ENCODE peak calls at places on chromosomes 5 and 9, in six cellular contexts. B, V, R, Z, X and L are unnamed samples.

GRCh38 chr9:137176302-137177182 is 4.7 kb upstream of the TMEM210 start:
- DNase-seq in B (no peak), V (peak), R (no peak), Z (no peak), X (no peak), L (no peak)

GRCh38 chr5:16964821-16965220 is 28.7 kb upstream of the MYO10 start:
- DNase-seq in B (no peak), V (no peak), R (no peak), Z (peak), X (no peak), L (no peak)

GRCh38 chr9:132794730-132795380 is 83.2 kb downstream of the AK8 start:
- DNase-seq in B (no peak), V (peak), R (no peak), Z (no peak), X (no peak), L (no peak)

GRCh38 chr5:170603578-170604565 is 100.1 kb downstream of the KCNIP1 start:
- DNase-seq in B (peak), V (peak), R (no peak), Z (peak), X (peak), L (no peak)

GRCh38 chr9:124792976-124793594 is 16.2 kb downstream of the OLFML2A start:
- DNase-seq in B (no peak), V (no peak), R (no peak), Z (no peak), X (no peak), L (no peak)

GRCh38 chr5:154461531-154461930 is 15.7 kb downstream of the SAP30L start:
- DNase-seq in B (no peak), V (peak), R (no peak), Z (no peak), X (no peak), L (no peak)

GRCh38 chr5:10625700-10626472 is 62.0 kb downstream of the ANKRD33B start:
- DNase-seq in B (peak), V (no peak), R (no peak), Z (no peak), X (no peak), L (no peak)

GRCh38 chr5:174693697-174694400 is 30.5 kb upstream of the MSX2 start:
- DNase-seq in B (no peak), V (peak), R (peak), Z (no peak), X (no peak), L (no peak)

GRCh38 chr5:76862986-76863385 is 13.2 kb downstream of the S100Z start:
- DNase-seq in B (no peak), V (no peak), R (no peak), Z (no peak), X (no peak), L (no peak)

DNA sequence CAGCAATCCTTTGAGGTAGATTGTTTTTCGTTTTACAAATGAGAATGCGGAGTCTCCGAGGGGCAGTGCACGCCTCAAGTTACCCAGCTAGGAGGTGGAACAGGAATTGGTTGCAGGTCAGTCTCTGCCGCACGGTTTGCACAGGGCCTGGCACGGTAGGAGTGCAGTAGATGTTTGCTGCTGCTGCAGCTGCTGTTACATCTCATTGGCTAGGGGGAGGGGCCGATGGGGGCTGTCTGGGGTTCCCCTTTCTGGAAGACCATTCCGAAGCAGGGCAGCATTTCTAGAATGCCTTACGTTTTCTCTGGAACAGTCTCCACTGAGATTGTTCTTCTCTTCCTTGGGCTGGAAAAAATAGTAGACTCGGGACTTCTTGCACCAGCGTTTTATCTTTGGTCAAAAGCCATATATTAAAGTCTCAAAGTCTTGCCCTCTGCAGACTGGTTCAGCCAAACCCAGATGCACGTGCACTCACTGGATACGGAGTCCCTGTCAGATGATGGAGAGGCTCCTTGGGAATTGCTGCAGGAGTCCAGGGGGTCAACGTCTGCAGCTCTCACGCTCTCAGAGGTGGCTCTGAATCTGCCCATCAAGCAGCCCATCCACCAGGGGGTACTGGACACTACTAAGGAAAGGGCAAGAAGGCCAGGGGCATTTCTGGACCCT is 1.2 kb downstream of the USP20 start:
- DNase-seq in B (no peak), V (peak), R (no peak), Z (no peak), X (no peak), L (no peak)
- TF ChIP-seq POLR2AphosphoS5 in B (peak), V (no peak), R (no peak), Z (no peak), X (no peak), L (no peak)

GRCh38 chr9:111190352-111190751 is 139.7 kb downstream of the OR2K2 start:
- DNase-seq in B (no peak), V (no peak), R (no peak), Z (no peak), X (no peak), L (no peak)
- H3K27ac ChIP-seq in B (no peak), V (no peak), R (no peak), Z (no peak), X (no peak), L (no peak)

DNA sequence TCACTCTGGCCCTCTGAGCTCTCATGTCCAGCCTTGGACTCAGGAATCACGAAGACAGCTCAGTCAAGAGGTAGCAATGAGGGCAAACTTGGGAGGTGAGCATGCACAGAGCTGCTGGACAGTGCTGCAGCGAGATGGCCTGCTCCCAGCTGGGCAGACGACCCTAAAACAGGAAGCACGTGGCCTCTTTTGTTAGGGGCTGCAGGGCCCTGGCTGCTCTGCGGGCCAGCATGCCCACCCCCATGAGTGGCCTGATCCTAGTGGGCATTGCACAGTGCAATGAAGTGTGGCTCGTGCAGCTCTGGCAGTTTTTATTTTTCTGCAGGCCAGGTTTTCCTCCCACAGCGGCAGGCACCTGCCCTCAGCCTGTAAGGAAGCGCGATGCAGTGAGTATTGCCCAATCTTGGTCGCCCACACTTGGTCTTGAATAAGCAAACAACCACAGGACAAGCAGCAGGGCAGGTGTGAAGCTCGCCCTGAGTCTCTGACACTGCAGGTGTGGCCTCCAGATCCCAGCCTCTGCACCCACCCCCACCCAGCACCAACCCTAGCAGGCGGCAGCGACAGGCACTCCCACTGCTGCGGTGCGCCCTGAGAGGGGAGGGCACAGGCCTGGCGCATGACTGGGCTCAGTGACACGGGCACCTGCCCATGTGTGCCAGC is 60.8 kb downstream of the SEMA4D start:
- DNase-seq in B (peak), V (no peak), R (peak), Z (no peak), X (no peak), L (no peak)
- TF ChIP-seq POLR2AphosphoS5 in B (peak), V (no peak), R (no peak), Z (no peak), X (no peak), L (no peak)

DNA sequence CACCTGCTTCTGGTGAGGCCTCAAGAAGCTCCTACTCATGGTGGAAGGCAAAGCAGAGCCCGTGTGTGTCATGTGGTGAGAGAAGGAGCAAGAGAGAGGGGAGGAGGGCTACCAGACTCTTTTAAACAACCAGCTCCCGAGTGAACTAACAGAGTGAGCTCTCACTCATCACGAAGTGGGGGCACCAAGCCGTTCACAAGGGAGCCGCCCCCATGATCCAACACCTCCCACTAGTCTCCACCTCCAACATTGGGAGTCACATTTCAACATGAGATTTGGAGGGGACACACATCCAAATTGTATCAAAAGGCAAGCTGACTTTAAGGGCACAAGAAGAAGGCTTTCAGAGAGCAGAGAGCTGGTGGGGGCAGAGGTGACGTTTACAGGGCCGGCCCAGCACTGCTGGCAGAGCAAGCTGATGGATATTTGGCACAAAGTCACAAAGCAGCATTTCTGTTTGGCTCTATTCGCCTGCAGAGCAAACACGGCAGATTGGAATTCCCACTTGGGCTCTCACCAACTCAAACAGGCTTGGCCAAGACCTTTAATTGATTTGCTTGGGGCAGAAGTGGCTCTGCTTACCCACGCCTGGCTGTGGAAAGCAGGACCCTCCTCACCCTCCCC is 20.0 kb downstream of the PITX1 start:
- DNase-seq in B (no peak), V (no peak), R (peak), Z (no peak), X (no peak), L (no peak)
- H3K27ac ChIP-seq in B (no peak), V (no peak), R (peak), Z (no peak), X (no peak), L (no peak)

GRCh38 chr5:159319822-159320221 is 10.5 kb downstream of the IL12B start:
- DNase-seq in B (no peak), V (no peak), R (no peak), Z (no peak), X (peak), L (no peak)

GRCh38 chr5:159317849-159318248 is 12.4 kb downstream of the IL12B start:
- DNase-seq in B (no peak), V (peak), R (no peak), Z (no peak), X (no peak), L (no peak)

GRCh38 chr5:159316519-159317383 is 13.5 kb downstream of the IL12B start:
- DNase-seq in B (no peak), V (peak), R (no peak), Z (no peak), X (peak), L (no peak)

GRCh38 chr5:159319363-159319762 is 10.9 kb downstream of the IL12B start:
- DNase-seq in B (no peak), V (no peak), R (no peak), Z (no peak), X (no peak), L (no peak)

DNA sequence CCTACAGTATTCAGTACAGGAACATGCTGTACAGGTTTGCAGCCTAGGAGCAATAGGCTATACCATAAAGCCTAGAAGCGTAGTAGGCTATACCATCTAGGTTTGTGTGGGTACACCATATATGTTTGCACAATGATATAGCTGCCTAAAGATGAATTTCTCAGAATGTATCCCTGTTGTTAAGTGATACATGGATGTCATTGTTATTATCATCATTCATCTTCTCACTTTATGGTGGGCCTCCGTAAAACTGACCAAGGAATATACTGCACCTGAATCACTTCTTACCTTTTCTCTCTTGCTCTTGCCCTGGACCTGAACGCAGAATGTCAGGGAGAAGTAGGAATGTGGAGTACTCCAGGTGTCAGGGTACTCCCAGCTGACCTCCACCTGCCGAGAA is 11.8 kb downstream of the IL12B start:
- DNase-seq in B (no peak), V (no peak), R (no peak), Z (no peak), X (no peak), L (no peak)
- TF ChIP-seq POLR2AphosphoS5 in B (no peak), V (no peak), R (no peak), Z (no peak), X (no peak), L (no peak)

DNA sequence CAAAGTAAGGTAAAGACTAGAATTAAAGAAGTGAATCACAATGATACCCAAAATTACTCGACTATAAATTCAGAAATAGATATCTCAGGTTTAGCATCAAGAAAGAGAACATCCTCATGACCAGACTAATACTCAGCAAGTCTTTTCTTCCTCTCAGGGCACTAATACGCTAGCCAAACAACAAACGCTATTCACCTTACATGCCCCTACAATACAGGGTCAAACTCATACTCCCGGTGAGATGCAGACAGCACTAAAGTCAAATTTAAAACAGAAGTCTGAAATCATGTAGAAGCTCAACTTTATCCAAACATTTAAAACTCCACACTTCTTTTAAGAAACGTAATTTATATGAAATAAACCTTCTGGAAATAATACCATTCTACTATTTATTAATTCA is 5.6 kb downstream of the PFDN1 start:
- DNase-seq in B (no peak), V (no peak), R (no peak), Z (no peak), X (no peak), L (no peak)
- H3K27ac ChIP-seq in B (no peak), V (no peak), R (no peak), Z (no peak), X (no peak), L (peak)